ENCODE peak calls at places on chromosomes 11 and 22, in four cellular contexts. X is body of pancreas, R is psoas muscle, L is NT2/D1. F is an unnamed sample. For H3K4me1, the result is how much of the 10 kb centered on the place peaks cover.

GRCh38 chr22:37953062-37953436 is 352 bp downstream of the C22orf23 start:
- DNase-seq in X (peak), R (no peak), L (no peak), F (no peak)

GRCh38 chr11:64900263-64900678 is 16.7 kb downstream of the ATG2A start:
- DNase-seq in X (peak), R (no peak), L (no peak), F (no peak)

GRCh38 chr11:116602637-116602942 is 170.2 kb downstream of the BUD13 start:
- DNase-seq in X (no peak), R (no peak), L (no peak), F (no peak)

GRCh38 chr11:114953039-114953438 is 274.7 kb downstream of the NXPE2 start:
- DNase-seq in X (no peak), R (no peak), L (no peak), F (no peak)

GRCh38 chr22:43409046-43409445 is 2.8 kb upstream of the MPPED1 start:
- DNase-seq in X (no peak), R (peak), L (no peak), F (no peak)

GRCh38 chr11:44611088-44611487 is 45.6 kb downstream of the CD82 start:
- DNase-seq in X (no peak), R (no peak), L (no peak), F (no peak)

GRCh38 chr11:18700872-18701271 is 2.3 kb downstream of the TMEM86A start:
- DNase-seq in X (no peak), R (no peak), L (no peak), F (no peak)

GRCh38 chr22:48702573-48703264 is 1125.0 kb downstream of the BRD1 start:
- DNase-seq in X (peak), R (no peak), L (no peak), F (peak)

GRCh38 chr22:42368379-42369249 is 63.6 kb downstream of the NFAM1 start:
- DNase-seq in X (peak), R (no peak), L (no peak), F (no peak)

GRCh38 chr22:17985606-17986005 is 38.8 kb downstream of the MICAL3 start:
- DNase-seq in X (no peak), R (no peak), L (no peak), F (no peak)

GRCh38 chr22:17990167-17990566 is 34.2 kb downstream of the MICAL3 start:
- DNase-seq in X (no peak), R (no peak), L (no peak), F (no peak)

GRCh38 chr22:17994424-17995108 is 29.8 kb downstream of the MICAL3 start:
- DNase-seq in X (no peak), R (no peak), L (no peak), F (no peak)

GRCh38 chr22:17988800-17989513 is 35.4 kb downstream of the MICAL3 start:
- DNase-seq in X (no peak), R (no peak), L (no peak), F (no peak)

DNA sequence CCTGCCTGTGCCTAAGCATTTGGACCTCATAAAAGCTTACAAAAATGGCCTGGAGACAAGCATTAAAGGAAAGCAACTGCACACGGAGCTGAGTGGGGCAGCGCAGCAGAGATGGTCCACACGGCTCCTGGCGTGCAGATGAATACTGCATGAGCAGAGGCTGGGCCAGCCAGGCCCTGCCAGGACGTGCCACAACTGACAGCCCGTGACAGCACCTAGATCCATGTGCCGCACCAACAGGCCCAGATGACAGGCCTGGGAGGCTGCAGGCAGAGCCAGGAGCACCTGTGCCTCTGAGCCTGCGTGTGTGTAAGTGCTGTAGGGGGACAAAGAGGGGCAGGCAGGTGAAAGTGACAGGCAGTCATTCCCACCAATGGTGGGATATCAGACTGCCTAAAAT is 33.4 kb downstream of the MICAL3 start:
- DNase-seq in X (no peak), R (no peak), L (no peak), F (no peak)
- H3K4me1 ChIP-seq in X (under half), R (under half), L (under half), F (under half)

GRCh38 chr22:25039255-25039654 is 86.7 kb downstream of the KIAA1671 start:
- DNase-seq in X (no peak), R (no peak), L (no peak), F (no peak)
- H3K4me1 ChIP-seq in X (under half), R (under half), L (under half), F (under half)

DNA sequence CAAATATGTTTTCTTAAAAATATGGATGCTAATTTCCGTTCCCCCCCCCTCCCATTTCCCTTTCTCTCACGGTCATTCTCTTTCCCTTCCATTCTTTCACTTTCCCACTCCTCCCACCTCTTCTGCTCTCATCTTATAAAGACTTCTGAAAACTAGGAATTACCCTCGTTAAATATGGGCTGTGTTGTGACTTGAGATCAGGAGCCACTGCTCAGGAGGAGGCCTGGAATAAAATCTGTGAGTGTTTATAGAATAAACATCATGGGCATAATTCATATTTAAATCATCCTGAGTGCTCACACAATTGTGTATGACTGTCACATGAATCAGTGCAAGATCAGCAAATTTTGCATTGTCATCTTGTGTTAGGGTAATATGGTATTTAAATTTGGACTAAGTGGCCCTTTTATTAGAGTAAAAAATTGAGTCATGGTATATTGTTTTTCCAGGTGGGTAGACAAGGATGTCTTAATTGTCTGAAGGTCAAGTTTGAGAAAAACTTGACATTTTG is 208.0 kb downstream of the DDX10 start:
- DNase-seq in X (no peak), R (no peak), L (no peak), F (no peak)
- H3K4me1 ChIP-seq in X (under half), R (under half), L (under half), F (under half)

GRCh38 chr11:62506413-62506940 is 40.1 kb downstream of the AHNAK start:
- DNase-seq in X (no peak), R (peak), L (no peak), F (no peak)
- H3K4me1 ChIP-seq in X (under half), R (under half), L (under half), F (under half)

GRCh38 chr11:6315811-6316425 is 4.4 kb downstream of the CAVIN3 start:
- DNase-seq in X (peak), R (peak), L (peak), F (peak)
- H3K4me1 ChIP-seq in X (under half), R (under half), L (under half), F (under half)

GRCh38 chr22:36462475-36462790 is 19.0 kb downstream of the TXN2 start:
- DNase-seq in X (no peak), R (no peak), L (no peak), F (no peak)

GRCh38 chr22:36457688-36458450 is 23.6 kb downstream of the TXN2 start:
- DNase-seq in X (peak), R (peak), L (no peak), F (peak)

GRCh38 chr22:36461665-36462474 is 19.6 kb downstream of the TXN2 start:
- DNase-seq in X (peak), R (peak), L (peak), F (peak)

GRCh38 chr22:36463783-36464184 is 17.7 kb downstream of the TXN2 start:
- DNase-seq in X (no peak), R (peak), L (no peak), F (peak)

DNA sequence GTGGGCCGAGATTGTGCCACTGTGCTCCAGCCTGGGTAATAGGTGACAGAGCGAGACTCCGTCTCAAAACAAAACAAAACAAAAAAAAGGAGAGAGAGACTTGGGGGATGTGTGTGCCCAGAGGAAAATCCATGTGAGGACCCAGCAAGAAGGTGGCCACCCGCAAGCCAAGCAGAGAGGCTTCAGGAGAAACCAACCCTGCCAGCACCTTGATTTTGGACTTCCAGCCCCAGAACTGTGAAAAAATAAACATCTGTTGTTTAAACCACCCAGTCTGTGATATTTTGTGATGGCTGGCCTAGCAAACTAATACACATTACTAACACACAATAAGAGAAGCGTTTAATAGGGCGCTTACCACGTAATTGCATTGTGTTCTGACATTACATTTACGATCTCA is 21.2 kb downstream of the TXN2 start:
- DNase-seq in X (no peak), R (no peak), L (no peak), F (no peak)
- H3K4me1 ChIP-seq in X (half or more), R (half or more), L (under half), F (half or more)

GRCh38 chr22:25493794-25494193 is 70.7 kb upstream of the GRK3 start:
- DNase-seq in X (no peak), R (no peak), L (no peak), F (no peak)
- H3K4me1 ChIP-seq in X (under half), R (under half), L (under half), F (under half)